ENCODE peak calls at places on chromosomes 11 and 22, in five cellular contexts. One of them, this sample, is unnamed.

GRCh38 chr11:70471254-70471653 is 72.9 kb downstream of the CTTN start:
- DNase-seq in pancreas: no peak
- DNase-seq in HL-60: peak
- DNase-seq in PC-9: no peak
- DNase-seq in endothelial cell of umbilical vein: peak
- DNase-seq in this sample: no peak

GRCh38 chr11:113016905-113017304 is 55.7 kb downstream of the NCAM1 start:
- DNase-seq in HL-60: no peak
- DNase-seq in pancreas: no peak
- DNase-seq in endothelial cell of umbilical vein: no peak
- DNase-seq in PC-9: no peak
- DNase-seq in this sample: no peak

GRCh38 chr11:30244255-30244654 is 13.4 kb downstream of the FSHB start:
- DNase-seq in HL-60: no peak
- DNase-seq in pancreas: no peak
- DNase-seq in endothelial cell of umbilical vein: no peak
- DNase-seq in PC-9: no peak
- DNase-seq in this sample: peak

GRCh38 chr11:19792510-19792909 is 79.9 kb downstream of the NAV2 start:
- DNase-seq in pancreas: no peak
- DNase-seq in HL-60: no peak
- DNase-seq in endothelial cell of umbilical vein: no peak
- DNase-seq in PC-9: no peak
- DNase-seq in this sample: no peak

GRCh38 chr22:26669060-26669481 is 11.7 kb downstream of the MIAT start:
- DNase-seq in PC-9: peak
- DNase-seq in endothelial cell of umbilical vein: peak
- DNase-seq in pancreas: peak
- DNase-seq in HL-60: peak
- DNase-seq in this sample: no peak

GRCh38 chr11:2750601-2751522 is 51.1 kb upstream of the KCNQ1OT1 start:
- DNase-seq in PC-9: no peak
- DNase-seq in pancreas: no peak
- DNase-seq in HL-60: no peak
- DNase-seq in endothelial cell of umbilical vein: no peak
- DNase-seq in this sample: no peak

GRCh38 chr11:94028436-94028835 is 7.3 kb downstream of the HEPHL1 start:
- DNase-seq in HL-60: no peak
- DNase-seq in endothelial cell of umbilical vein: no peak
- DNase-seq in PC-9: peak
- DNase-seq in pancreas: no peak
- DNase-seq in this sample: peak

GRCh38 chr11:83350187-83350586 is 64.0 kb upstream of the CCDC90B start:
- DNase-seq in PC-9: no peak
- DNase-seq in HL-60: no peak
- DNase-seq in pancreas: no peak
- DNase-seq in endothelial cell of umbilical vein: no peak
- DNase-seq in this sample: no peak

GRCh38 chr22:30445438-30445936 is 19.9 kb downstream of the MTFP1 start:
- DNase-seq in HL-60: no peak
- DNase-seq in PC-9: no peak
- DNase-seq in pancreas: no peak
- DNase-seq in endothelial cell of umbilical vein: no peak
- DNase-seq in this sample: no peak

GRCh38 chr11:114179234-114179941 is 116.8 kb upstream of the NNMT start:
- DNase-seq in HL-60: no peak
- DNase-seq in PC-9: no peak
- DNase-seq in pancreas: peak
- DNase-seq in endothelial cell of umbilical vein: peak
- DNase-seq in this sample: no peak

GRCh38 chr11:2591805-2592204 is 108.0 kb downstream of the KCNQ1OT1 start:
- DNase-seq in endothelial cell of umbilical vein: no peak
- DNase-seq in PC-9: no peak
- DNase-seq in HL-60: no peak
- DNase-seq in pancreas: no peak
- DNase-seq in this sample: no peak

GRCh38 chr22:49966716-49967332 is 6.3 kb downstream of the PIM3 start:
- DNase-seq in endothelial cell of umbilical vein: peak
- DNase-seq in HL-60: peak
- DNase-seq in pancreas: peak
- DNase-seq in PC-9: no peak
- DNase-seq in this sample: no peak

GRCh38 chr11:66744485-66745355 is 15.7 kb upstream of the SPTBN2 start:
- DNase-seq in PC-9: peak
- DNase-seq in pancreas: peak
- DNase-seq in endothelial cell of umbilical vein: peak
- DNase-seq in HL-60: peak
- DNase-seq in this sample: no peak

GRCh38 chr22:48944433-48944755 is 883.3 kb downstream of the BRD1 start:
- DNase-seq in PC-9: no peak
- DNase-seq in HL-60: no peak
- DNase-seq in pancreas: no peak
- DNase-seq in endothelial cell of umbilical vein: no peak
- DNase-seq in this sample: no peak

GRCh38 chr11:14774738-14775137 is 117.3 kb downstream of the CYP2R1 start:
- DNase-seq in endothelial cell of umbilical vein: no peak
- DNase-seq in HL-60: no peak
- DNase-seq in PC-9: peak
- DNase-seq in pancreas: no peak
- DNase-seq in this sample: peak

GRCh38 chr11:21625982-21626381 is 566.9 kb upstream of the ANO5 start:
- DNase-seq in HL-60: peak
- DNase-seq in endothelial cell of umbilical vein: no peak
- DNase-seq in pancreas: no peak
- DNase-seq in PC-9: no peak
- DNase-seq in this sample: no peak

GRCh38 chr11:11382858-11383532 is 29.9 kb upstream of the CSNK2A3 start:
- DNase-seq in endothelial cell of umbilical vein: no peak
- DNase-seq in pancreas: no peak
- DNase-seq in HL-60: no peak
- DNase-seq in PC-9: no peak
- DNase-seq in this sample: no peak

GRCh38 chr22:41619979-41620645 is 731 bp downstream of the DESI1 start:
- DNase-seq in pancreas: peak
- DNase-seq in endothelial cell of umbilical vein: no peak
- DNase-seq in PC-9: peak
- DNase-seq in HL-60: peak
- DNase-seq in this sample: no peak

GRCh38 chr11:70713436-70713835 is 315.1 kb downstream of the CTTN start:
- DNase-seq in HL-60: no peak
- DNase-seq in pancreas: no peak
- DNase-seq in PC-9: no peak
- DNase-seq in endothelial cell of umbilical vein: no peak
- DNase-seq in this sample: no peak

GRCh38 chr11:10906521-10906920 is 48.7 kb upstream of the ZBED5 start:
- DNase-seq in pancreas: no peak
- DNase-seq in endothelial cell of umbilical vein: peak
- DNase-seq in HL-60: no peak
- DNase-seq in PC-9: peak
- DNase-seq in this sample: no peak

GRCh38 chr11:44559207-44559943 is 6.1 kb upstream of the CD82 start:
- DNase-seq in HL-60: no peak
- DNase-seq in endothelial cell of umbilical vein: no peak
- DNase-seq in PC-9: no peak
- DNase-seq in pancreas: no peak
- DNase-seq in this sample: no peak
- H3K27ac ChIP-seq in HL-60: no peak
- H3K27ac ChIP-seq in endothelial cell of umbilical vein: no peak
- H3K27ac ChIP-seq in PC-9: no peak
- H3K27ac ChIP-seq in pancreas: no peak
- H3K27ac ChIP-seq in this sample: no peak

DNA sequence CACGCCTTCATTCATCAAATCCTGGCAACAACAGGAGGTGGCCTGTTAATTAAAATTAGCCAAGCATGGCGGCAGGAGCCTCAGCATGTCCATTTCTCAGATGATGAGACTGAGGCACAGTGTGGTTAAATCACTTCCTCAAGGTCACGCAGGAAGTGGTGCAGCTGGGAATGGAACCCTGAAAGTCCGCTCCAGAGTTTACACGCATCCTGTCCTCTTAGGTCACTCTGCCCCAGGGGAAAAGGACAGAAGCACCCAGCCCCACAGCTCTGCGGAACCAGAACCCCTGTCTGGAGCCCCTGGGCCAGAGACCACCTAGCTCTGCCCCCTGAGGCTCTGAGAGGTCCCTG is 19.6 kb downstream of the RPL3 start:
- DNase-seq in PC-9: no peak
- DNase-seq in HL-60: no peak
- DNase-seq in endothelial cell of umbilical vein: no peak
- DNase-seq in pancreas: no peak
- DNase-seq in this sample: no peak
- H3K27ac ChIP-seq in PC-9: no peak
- H3K27ac ChIP-seq in HL-60: no peak
- H3K27ac ChIP-seq in endothelial cell of umbilical vein: no peak
- H3K27ac ChIP-seq in pancreas: no peak
- H3K27ac ChIP-seq in this sample: no peak

GRCh38 chr22:19884954-19885751 is 30.5 kb upstream of the GNB1L start:
- DNase-seq in HL-60: no peak
- DNase-seq in pancreas: no peak
- DNase-seq in endothelial cell of umbilical vein: no peak
- DNase-seq in PC-9: no peak
- DNase-seq in this sample: no peak

GRCh38 chr22:19880786-19881569 is 26.3 kb upstream of the GNB1L start:
- DNase-seq in PC-9: peak
- DNase-seq in endothelial cell of umbilical vein: peak
- DNase-seq in pancreas: no peak
- DNase-seq in HL-60: no peak
- DNase-seq in this sample: peak

GRCh38 chr22:19879996-19880785 is 25.5 kb upstream of the GNB1L start:
- DNase-seq in endothelial cell of umbilical vein: no peak
- DNase-seq in pancreas: no peak
- DNase-seq in HL-60: no peak
- DNase-seq in PC-9: no peak
- DNase-seq in this sample: no peak

GRCh38 chr22:19884161-19884953 is 29.7 kb upstream of the GNB1L start:
- DNase-seq in PC-9: no peak
- DNase-seq in endothelial cell of umbilical vein: no peak
- DNase-seq in HL-60: no peak
- DNase-seq in pancreas: no peak
- DNase-seq in this sample: no peak

DNA sequence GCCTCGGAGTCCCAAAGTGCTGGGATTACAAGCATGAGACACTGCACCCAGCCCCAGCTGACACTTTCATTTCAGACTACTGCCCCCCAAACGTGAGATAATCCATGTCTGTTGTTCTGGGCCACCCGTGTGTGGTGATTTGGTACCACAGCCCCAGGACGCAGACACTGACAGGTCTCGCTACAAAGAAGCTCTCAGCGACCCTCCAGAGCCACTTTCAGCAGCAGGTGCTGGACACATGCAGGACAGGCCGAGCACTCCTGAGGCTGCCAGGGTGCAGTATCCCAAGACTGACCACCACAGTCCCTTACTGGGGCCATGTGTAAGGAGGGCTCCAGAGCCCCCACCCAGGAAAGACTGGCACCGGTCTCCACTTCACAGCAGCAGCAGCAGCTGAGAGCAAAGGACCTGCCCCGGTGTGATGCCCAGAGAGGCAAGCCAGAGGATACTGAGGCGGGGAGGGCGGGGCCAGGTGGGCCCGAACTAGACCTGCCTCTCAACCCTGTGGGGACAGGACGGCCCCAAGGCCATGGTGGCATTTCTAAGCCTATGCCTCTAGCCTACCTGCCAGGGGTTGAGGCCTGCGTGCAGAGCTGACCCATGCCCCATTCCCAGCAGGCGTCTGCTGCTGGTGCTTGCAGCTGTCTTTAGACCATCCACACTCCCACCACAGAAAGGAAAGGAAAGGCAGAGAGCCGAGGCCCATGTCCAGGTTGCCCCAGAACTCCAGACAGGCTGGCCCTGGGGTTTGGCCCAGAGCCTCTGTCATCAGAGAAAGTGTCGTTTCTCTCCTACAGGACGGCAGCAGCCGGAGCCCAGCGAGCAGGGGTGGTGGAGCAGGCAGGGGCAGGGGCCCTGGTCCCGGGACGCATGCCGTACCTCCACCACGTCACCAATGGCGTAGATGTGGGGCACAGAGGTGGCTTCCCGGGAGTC is 28.0 kb upstream of the GNB1L start:
- DNase-seq in PC-9: no peak
- DNase-seq in HL-60: no peak
- DNase-seq in endothelial cell of umbilical vein: no peak
- DNase-seq in pancreas: no peak
- DNase-seq in this sample: no peak
- H3K27ac ChIP-seq in PC-9: peak
- H3K27ac ChIP-seq in HL-60: no peak
- H3K27ac ChIP-seq in endothelial cell of umbilical vein: peak
- H3K27ac ChIP-seq in pancreas: no peak
- H3K27ac ChIP-seq in this sample: no peak

GRCh38 chr11:951507-951906 is 25.8 kb downstream of the AP2A2 start:
- DNase-seq in endothelial cell of umbilical vein: no peak
- DNase-seq in PC-9: no peak
- DNase-seq in HL-60: no peak
- DNase-seq in pancreas: no peak
- DNase-seq in this sample: no peak
- H3K27ac ChIP-seq in endothelial cell of umbilical vein: no peak
- H3K27ac ChIP-seq in PC-9: no peak
- H3K27ac ChIP-seq in HL-60: no peak
- H3K27ac ChIP-seq in pancreas: peak
- H3K27ac ChIP-seq in this sample: no peak

This sample was measured in epithelial cell of prostate.